ENCODE peak calls at places on chromosomes 13 and 19, in ten cellular contexts. B, I, G, W, D, H, R, Y, F and E are unnamed samples.

GRCh38 chr13:40408602-40409001 is 257.8 kb downstream of the FOXO1 start:
- DNase-seq in B (no peak), I (peak), G (no peak), W (no peak), D (peak), H (no peak), R (no peak), Y (no peak), F (no peak), E (no peak)

GRCh38 chr19:39154084-39154625 is 28.6 kb downstream of the PAK4 start:
- DNase-seq in B (no peak), I (no peak), G (no peak), W (no peak), D (no peak), H (no peak), R (no peak), Y (no peak), F (no peak), E (no peak)

GRCh38 chr13:51041126-51041525 is 69.9 kb downstream of the C13orf42 start:
- DNase-seq in B (no peak), I (no peak), G (no peak), W (no peak), D (no peak), H (no peak), R (no peak), Y (no peak), F (peak), E (no peak)

GRCh38 chr19:19750131-19750841 is 17.4 kb upstream of the ZNF14 start:
- DNase-seq in B (no peak), I (no peak), G (no peak), W (no peak), D (no peak), H (no peak), R (no peak), Y (no peak), F (no peak), E (peak)

GRCh38 chr19:17743874-17744273 is 7.4 kb upstream of the FCHO1 start:
- DNase-seq in B (no peak), I (peak), G (no peak), W (no peak), D (no peak), H (no peak), R (no peak), Y (no peak), F (no peak), E (no peak)

GRCh38 chr13:40490086-40490723 is 176.2 kb downstream of the FOXO1 start:
- DNase-seq in B (no peak), I (no peak), G (no peak), W (peak), D (no peak), H (no peak), R (no peak), Y (peak), F (peak), E (no peak)

GRCh38 chr13:75271851-75272250 is 210.1 kb downstream of the TBC1D4 start:
- DNase-seq in B (no peak), I (no peak), G (no peak), W (no peak), D (no peak), H (no peak), R (no peak), Y (no peak), F (no peak), E (no peak)

GRCh38 chr19:14616310-14616870 is 33.5 kb downstream of the CLEC17A start:
- DNase-seq in B (no peak), I (no peak), G (no peak), W (no peak), D (no peak), H (no peak), R (no peak), Y (no peak), F (no peak), E (no peak)

GRCh38 chr13:70391678-70392077 is 283.4 kb upstream of the KLHL1 start:
- DNase-seq in B (no peak), I (no peak), G (peak), W (no peak), D (no peak), H (no peak), R (no peak), Y (no peak), F (no peak), E (no peak)

GRCh38 chr19:43804443-43804842 is 2.2 kb upstream of the LYPD5 start:
- DNase-seq in B (no peak), I (no peak), G (no peak), W (no peak), D (no peak), H (no peak), R (no peak), Y (no peak), F (no peak), E (no peak)

GRCh38 chr19:5891938-5892771 is 11.4 kb downstream of the NDUFA11 start:
- DNase-seq in B (no peak), I (peak), G (peak), W (no peak), D (peak), H (no peak), R (no peak), Y (peak), F (peak), E (peak)

GRCh38 chr13:21171420-21171819 is 4.9 kb downstream of the SKA3 start:
- DNase-seq in B (no peak), I (no peak), G (no peak), W (no peak), D (no peak), H (no peak), R (no peak), Y (no peak), F (no peak), E (no peak)

GRCh38 chr19:16377521-16377920 is 52.9 kb downstream of the KLF2 start:
- DNase-seq in B (no peak), I (no peak), G (no peak), W (no peak), D (no peak), H (no peak), R (no peak), Y (no peak), F (no peak), E (no peak)

GRCh38 chr19:2567580-2567979 is 91.7 kb downstream of the GADD45B start:
- DNase-seq in B (no peak), I (no peak), G (no peak), W (no peak), D (no peak), H (no peak), R (no peak), Y (peak), F (no peak), E (no peak)

GRCh38 chr13:44974056-44974798 is 15.0 kb downstream of the NUFIP1 start:
- DNase-seq in B (no peak), I (peak), G (no peak), W (no peak), D (no peak), H (no peak), R (no peak), Y (no peak), F (no peak), E (no peak)

GRCh38 chr19:10418281-10419199 is 1.8 kb upstream of the PDE4A start:
- DNase-seq in B (no peak), I (peak), G (peak), W (no peak), D (no peak), H (no peak), R (no peak), Y (peak), F (peak), E (peak)

GRCh38 chr19:19539738-19540703 is 2.0 kb downstream of the CILP2 start:
- DNase-seq in B (no peak), I (peak), G (no peak), W (peak), D (no peak), H (peak), R (peak), Y (peak), F (peak), E (peak)